ENCODE peak calls at places on chromosome 1, in five cellular contexts. E is tibial nerve, L is coronary artery, T is brain microvascular endothelial cell, I is HL-60. X is an unnamed sample.
A peak's percentile ranks its signal among the peaks of the same experiment; 100 is the strongest.

GRCh38 chr1:106447466-106447865 is 609.0 kb upstream of the PRMT6 start:
- DNase-seq in E (no peak), L (no peak), T (no peak), I (no peak), X (no peak)

GRCh38 chr1:27103498-27103897 is 51.4 kb downstream of the SLC9A1 start:
- DNase-seq in E (no peak), L (no peak), T (no peak), I (no peak), X (no peak)

GRCh38 chr1:172322219-172323061 is 98.0 kb upstream of the C1orf105 start:
- DNase-seq in E (no peak), L (peak; percentile 81), T (peak; percentile 95), I (no peak), X (peak; percentile 78)

GRCh38 chr1:65281846-65282245 is 27.5 kb upstream of the DNAJC6 start:
- DNase-seq in E (no peak), L (no peak), T (no peak), I (no peak), X (no peak)

GRCh38 chr1:82388679-82389078 is 587.9 kb downstream of the ADGRL2 start:
- DNase-seq in E (no peak), L (no peak), T (peak; percentile 61), I (no peak), X (no peak)

GRCh38 chr1:48066951-48067350 is 69.8 kb upstream of the TRABD2B start:
- DNase-seq in E (no peak), L (no peak), T (no peak), I (no peak), X (peak; percentile 68)

GRCh38 chr1:10065344-10065685 is 32.6 kb downstream of the UBE4B start:
- DNase-seq in E (no peak), L (no peak), T (peak; percentile 20), I (peak; percentile 60), X (peak; percentile 38)

GRCh38 chr1:209072481-209072880 is 511.0 kb upstream of the CAMK1G start:
- DNase-seq in E (no peak), L (no peak), T (no peak), I (no peak), X (peak; percentile 34)

GRCh38 chr1:198595765-198596164 is 43.1 kb upstream of the PTPRC start:
- DNase-seq in E (no peak), L (no peak), T (no peak), I (no peak), X (no peak)

GRCh38 chr1:35555212-35555584 is 2.0 kb downstream of the KIAA0319L start:
- DNase-seq in E (no peak), L (no peak), T (no peak), I (no peak), X (no peak)

GRCh38 chr1:214476958-214477870 is 74.2 kb downstream of the PTPN14 start:
- DNase-seq in E (no peak), L (no peak), T (peak; percentile 93), I (no peak), X (no peak)

GRCh38 chr1:41320860-41321259 is 40.4 kb upstream of the FOXO6 start:
- DNase-seq in E (no peak), L (no peak), T (no peak), I (no peak), X (no peak)

GRCh38 chr1:40651138-40651857 is 14.2 kb downstream of the RIMS3 start:
- DNase-seq in E (no peak), L (no peak), T (no peak), I (peak; percentile 38), X (no peak)

GRCh38 chr1:54317084-54317483 is 89.1 kb downstream of the SSBP3 start:
- DNase-seq in E (no peak), L (no peak), T (no peak), I (no peak), X (no peak)

GRCh38 chr1:56527548-56528302 is 51.6 kb downstream of the PLPP3 start:
- DNase-seq in E (no peak), L (no peak), T (no peak), I (no peak), X (no peak)

GRCh38 chr1:28126778-28127430 is 38.5 kb upstream of the EYA3 start:
- DNase-seq in E (no peak), L (no peak), T (no peak), I (peak; percentile 53), X (no peak)

GRCh38 chr1:110636149-110636935 is 30.2 kb upstream of the KCNA2 start:
- DNase-seq in E (no peak), L (no peak), T (no peak), I (no peak), X (no peak)

GRCh38 chr1:111604931-111605330 is 14.7 kb upstream of the RAP1A start:
- DNase-seq in E (no peak), L (no peak), T (no peak), I (no peak), X (peak; percentile 54)

GRCh38 chr1:116020668-116021272 is 44.5 kb downstream of the SLC22A15 start:
- DNase-seq in E (no peak), L (no peak), T (peak; percentile 57), I (peak; percentile 49), X (peak; percentile 59)

GRCh38 chr1:48019714-48020315 is 22.6 kb upstream of the TRABD2B start:
- DNase-seq in E (no peak), L (peak; percentile 95), T (no peak), I (no peak), X (no peak)

GRCh38 chr1:201016943-201017827 is 6.3 kb downstream of the KIF21B start:
- DNase-seq in E (no peak), L (no peak), T (no peak), I (no peak), X (no peak)

DNA sequence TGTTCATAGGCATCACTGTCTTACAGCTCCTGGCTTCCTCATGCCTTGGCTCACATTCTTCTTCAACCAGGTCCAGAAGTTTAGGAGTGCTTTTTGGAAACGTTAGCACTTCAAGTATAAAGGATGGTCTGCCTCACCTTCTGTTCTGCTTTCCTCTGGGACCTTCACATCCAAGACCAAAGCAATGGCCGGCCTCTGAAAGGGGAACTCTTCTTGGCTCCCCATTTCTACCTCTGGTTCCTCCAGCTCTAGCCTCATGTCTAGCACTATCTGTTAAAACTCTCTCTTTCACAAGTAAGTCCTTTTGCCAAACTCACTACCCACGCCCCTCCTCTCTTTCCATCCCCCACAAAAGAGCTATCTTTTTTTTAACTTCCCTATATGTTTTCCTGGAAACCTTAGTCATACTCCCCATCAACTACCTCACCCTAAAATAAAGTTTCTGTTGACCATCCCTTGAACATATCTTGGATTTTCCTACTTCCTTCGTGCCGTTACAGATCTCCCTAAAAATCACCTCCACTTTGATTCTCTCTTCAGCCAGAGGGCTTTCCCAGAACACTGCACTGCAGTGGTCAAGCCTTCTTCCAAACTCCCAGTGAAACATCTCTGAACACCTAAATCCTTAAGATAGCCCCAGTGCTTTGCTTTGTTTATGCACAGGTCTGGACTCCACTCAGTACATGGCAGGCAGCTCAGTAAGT is 7.9 kb downstream of the SORT1 start:
- DNase-seq in E (no peak), L (no peak), T (no peak), I (peak; percentile 4), X (no peak)
- H3K27ac ChIP-seq in E (peak overlapping the region; percentile 80), L (peak overlapping the region; percentile 96), T (peak overlapping the region; percentile 78), I (no peak overlapping the region), X (no peak overlapping the region)

GRCh38 chr1:113931456-113931855 is 2.3 kb downstream of the HIPK1 start:
- DNase-seq in E (no peak), L (no peak), T (peak; percentile 21), I (no peak), X (no peak)
- H3K27ac ChIP-seq in E (peak overlapping the region; percentile 90), L (peak overlapping the region; percentile 91), T (peak overlapping the region; percentile 87), I (peak overlapping the region; percentile 99), X (peak overlapping the region; percentile 79)

GRCh38 chr1:184193451-184193850 is 141.9 kb downstream of the TSEN15 start:
- DNase-seq in E (no peak), L (no peak), T (no peak), I (no peak), X (no peak)
- H3K27ac ChIP-seq in E (no peak overlapping the region), L (no peak overlapping the region), T (no peak overlapping the region), I (no peak overlapping the region), X (no peak overlapping the region)

DNA sequence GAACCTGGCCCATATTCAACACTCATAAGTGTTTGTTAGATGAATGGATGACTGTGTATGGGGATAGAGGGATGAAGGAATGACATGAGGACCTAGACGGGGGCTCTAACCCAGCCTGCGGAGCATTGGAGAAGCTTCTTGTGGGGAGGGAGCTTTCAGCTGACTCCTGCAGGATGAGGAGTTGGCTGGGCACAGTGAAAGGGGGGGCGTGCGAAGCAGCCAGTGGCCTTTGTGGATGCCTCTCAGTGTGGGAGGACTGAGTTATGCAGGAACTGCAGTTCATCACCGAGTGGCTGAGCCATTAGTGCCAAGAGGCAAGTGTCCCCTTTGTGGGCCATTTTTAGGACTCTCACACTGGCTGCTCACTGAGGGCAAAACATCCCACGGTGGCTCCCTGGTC is 1.2 kb upstream of the EXTL1 start:
- DNase-seq in E (no peak), L (no peak), T (peak; percentile 61), I (no peak), X (no peak)
- H3K27ac ChIP-seq in E (peak overlapping the region; percentile 55), L (no peak overlapping the region), T (peak overlapping the region; percentile 22), I (no peak overlapping the region), X (no peak overlapping the region)

GRCh38 chr1:154992721-154993571 is 440 bp upstream of the LENEP start:
- DNase-seq in E (no peak), L (no peak), T (peak; percentile 40), I (no peak), X (peak; percentile 28)
- H3K27ac ChIP-seq in E (no peak overlapping the region), L (no peak overlapping the region), T (peak overlapping the region; percentile 46), I (no peak overlapping the region), X (no peak overlapping the region)

DNA sequence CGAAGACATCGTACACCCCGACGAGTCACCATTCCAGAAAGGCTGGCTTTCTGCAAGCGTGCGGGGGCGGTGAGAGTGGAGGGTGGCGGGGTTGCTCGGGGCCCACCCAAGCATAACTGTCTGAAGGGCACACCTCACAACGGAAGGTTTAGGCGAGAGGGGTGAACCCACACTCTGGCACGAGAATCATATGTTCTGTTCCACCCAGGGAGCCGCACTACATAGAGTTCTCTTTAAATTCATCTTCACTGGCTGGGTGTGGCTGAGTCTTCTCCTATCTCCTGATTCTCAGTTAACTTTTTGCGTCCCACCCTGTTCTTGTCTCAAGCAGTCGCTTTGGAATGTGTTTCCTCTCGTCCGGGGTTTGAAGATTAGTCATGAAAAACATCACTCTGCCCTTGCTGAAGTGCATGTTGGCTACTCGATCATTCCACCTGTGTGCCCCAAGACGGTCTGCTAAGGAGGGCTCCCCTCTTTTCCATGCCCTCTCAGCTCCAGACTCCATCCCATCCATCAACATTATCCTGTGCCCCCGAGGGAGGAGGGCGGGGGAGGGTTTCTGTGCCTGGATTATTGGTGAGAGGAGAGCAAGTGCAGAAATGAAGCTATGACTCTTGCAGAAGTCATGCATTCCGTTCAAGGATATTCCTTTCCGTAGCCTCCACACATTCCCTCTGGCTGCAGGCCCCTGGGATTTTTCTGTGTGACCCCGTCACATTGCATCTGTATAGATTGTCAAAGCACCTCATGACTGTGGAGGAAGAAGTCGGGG is 53.5 kb upstream of the CD34 start:
- DNase-seq in E (no peak), L (no peak), T (peak; percentile 56), I (no peak), X (peak; percentile 28)
- H3K27ac ChIP-seq in E (peak overlapping the region; percentile 86), L (peak overlapping the region; percentile 83), T (peak overlapping the region; percentile 64), I (no peak overlapping the region), X (peak overlapping the region; percentile 80)

GRCh38 chr1:25875154-25875855 is at the start of gene PAQR7:
- DNase-seq in E (peak; percentile 40), L (peak; percentile 87), T (peak; percentile 44), I (no peak), X (peak; percentile 66)
- H3K27ac ChIP-seq in E (peak within 1 kb of the TSS; percentile 86), L (peak within 1 kb of the TSS; percentile 60), T (peak within 1 kb of the TSS; percentile 39), I (no peak within 1 kb of the TSS), X (peak within 1 kb of the TSS; percentile 9)